ENCODE peak calls at places on chromosomes 3 and 15, in six cellular contexts. F, A, Y, R, H and I are unnamed samples.

GRCh38 chr3:114668099-114668498 is 374.3 kb downstream of the TIGIT start:
- DNase-seq in R (no peak), F (no peak), Y (no peak), H (no peak), A (no peak), I (no peak)

GRCh38 chr3:171646357-171647133 is 163.7 kb downstream of the PLD1 start:
- DNase-seq in A (no peak), F (no peak), Y (no peak), R (peak), H (no peak), I (no peak)

GRCh38 chr3:196531418-196531817 is 16.3 kb upstream of the SMCO1 start:
- DNase-seq in R (no peak), Y (no peak), F (no peak), A (no peak), H (no peak), I (no peak)

GRCh38 chr15:70362911-70363310 is 265.2 kb upstream of the TLE3 start:
- DNase-seq in F (peak), Y (no peak), R (peak), H (no peak), A (peak), I (no peak)

GRCh38 chr3:186220886-186221285 is 112.0 kb upstream of the ETV5 start:
- DNase-seq in H (no peak), Y (no peak), R (no peak), A (no peak), F (no peak), I (peak)

GRCh38 chr15:76533995-76534394 is 197.4 kb downstream of the ISL2 start:
- DNase-seq in H (no peak), R (no peak), A (no peak), F (no peak), Y (no peak), I (no peak)

GRCh38 chr3:64048631-64049061 is 25.4 kb upstream of the PSMD6 start:
- DNase-seq in A (no peak), H (no peak), R (no peak), Y (no peak), F (no peak), I (no peak)

GRCh38 chr3:128618398-128618726 is 32.3 kb downstream of the RPN1 start:
- DNase-seq in H (no peak), R (no peak), F (no peak), A (no peak), Y (no peak), I (no peak)

GRCh38 chr15:84552896-84553295 is 47.9 kb upstream of the ZSCAN2 start:
- DNase-seq in H (no peak), F (no peak), Y (no peak), R (no peak), A (no peak), I (no peak)

GRCh38 chr15:73001840-73002239 is 50.4 kb upstream of the NEO1 start:
- DNase-seq in A (no peak), Y (peak), H (no peak), F (no peak), R (no peak), I (no peak)

GRCh38 chr3:63364909-63365308 is 86.8 kb downstream of the SYNPR start:
- DNase-seq in H (no peak), F (no peak), A (no peak), Y (no peak), R (no peak), I (no peak)

GRCh38 chr15:81106560-81106959 is 27.5 kb upstream of the CFAP161 start:
- DNase-seq in H (no peak), A (no peak), Y (peak), F (peak), R (peak), I (peak)

GRCh38 chr3:142226474-142226873 is 1.1 kb upstream of the GK5 start:
- DNase-seq in R (peak), F (no peak), Y (no peak), H (no peak), A (no peak), I (no peak)

GRCh38 chr3:76661527-76662250 is 378.2 kb upstream of the ROBO2 start:
- DNase-seq in R (no peak), H (no peak), A (no peak), Y (no peak), F (no peak), I (no peak)

GRCh38 chr15:38398134-38398533 is 55.8 kb upstream of the FAM98B start:
- DNase-seq in F (no peak), Y (no peak), A (no peak), H (no peak), R (no peak), I (peak)

GRCh38 chr15:28955686-28956421 is 70.1 kb downstream of the APBA2 start:
- DNase-seq in Y (peak), R (no peak), F (no peak), H (no peak), A (no peak), I (no peak)

GRCh38 chr3:179276001-179276400 is 25.1 kb upstream of the KCNMB3 start:
- DNase-seq in H (no peak), R (peak), F (no peak), Y (peak), A (no peak), I (no peak)

GRCh38 chr3:41259449-41260062 is 60.3 kb downstream of the CTNNB1 start:
- DNase-seq in H (no peak), F (no peak), R (no peak), A (no peak), Y (no peak), I (no peak)

GRCh38 chr3:9970020-9970652 is 16.5 kb downstream of the EMC3 start:
- DNase-seq in A (no peak), H (no peak), F (no peak), R (no peak), Y (no peak), I (no peak)

GRCh38 chr3:17894434-17895060 is 152.1 kb upstream of the TBC1D5 start:
- DNase-seq in Y (no peak), R (no peak), H (no peak), A (no peak), F (peak), I (no peak)

GRCh38 chr3:114861666-114862065 is 285.4 kb downstream of the ZBTB20 start:
- DNase-seq in F (no peak), H (no peak), A (no peak), R (no peak), Y (no peak), I (no peak)

GRCh38 chr3:19396726-19397125 is 248.4 kb downstream of the KCNH8 start:
- DNase-seq in A (no peak), F (no peak), H (no peak), Y (no peak), R (no peak), I (no peak)

GRCh38 chr3:152281032-152281713 is 12.4 kb downstream of the MBNL1 start:
- DNase-seq in F (no peak), Y (no peak), H (no peak), A (no peak), R (no peak), I (no peak)

GRCh38 chr15:61621146-61621545 is 392.0 kb upstream of the RORA start:
- DNase-seq in R (peak), Y (no peak), F (no peak), H (peak), A (no peak), I (no peak)

GRCh38 chr3:47377186-47377585 is 3.6 kb upstream of the PTPN23 start:
- DNase-seq in H (no peak), R (no peak), A (no peak), F (no peak), Y (no peak), I (no peak)

GRCh38 chr3:5188419-5189405 is 1.2 kb downstream of the EDEM1 start:
- DNase-seq in H (no peak), F (peak), R (peak), Y (no peak), A (no peak), I (no peak)

GRCh38 chr3:126870608-126871210 is 112.2 kb upstream of the PLXNA1 start:
- DNase-seq in R (no peak), H (no peak), Y (no peak), A (no peak), F (no peak), I (no peak)

DNA sequence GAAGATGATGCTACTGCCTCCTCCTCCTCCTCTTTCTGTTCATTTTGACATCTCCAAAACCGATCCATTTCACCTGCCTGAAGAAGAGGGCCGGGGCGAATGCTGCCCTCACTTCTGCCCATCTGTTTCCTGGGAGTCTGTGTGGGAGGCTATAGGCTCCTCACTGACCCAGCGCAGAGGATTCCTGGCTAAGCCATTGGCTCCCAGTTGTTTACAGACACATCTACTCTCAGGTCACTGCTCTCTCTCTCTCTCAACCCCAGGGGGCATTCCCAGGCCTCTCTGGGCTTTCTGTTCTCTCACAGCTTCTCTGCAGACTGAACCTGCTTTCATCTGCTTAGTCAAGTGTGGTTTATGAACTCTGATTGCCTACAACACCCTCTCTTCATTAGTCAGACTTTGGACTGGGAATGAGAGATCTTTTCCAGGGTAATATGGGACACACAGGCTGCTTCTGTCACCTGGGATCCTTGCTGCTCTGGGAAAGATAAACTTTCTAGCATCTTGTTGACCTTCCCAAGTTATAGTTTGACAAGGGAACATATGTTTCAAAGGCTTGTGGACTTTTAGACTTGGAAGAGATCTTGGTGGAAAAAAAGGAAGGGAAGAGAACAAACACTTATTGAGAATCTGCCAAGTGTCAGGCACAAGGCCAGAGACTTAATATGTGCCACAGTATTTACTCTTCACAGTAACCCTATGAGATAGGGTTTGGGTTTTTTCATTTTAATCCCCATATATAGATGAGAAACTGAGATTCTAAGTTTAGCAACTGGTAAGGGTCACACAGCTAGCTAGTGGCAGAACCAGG is 30.2 kb upstream of the USP3 start:
- DNase-seq in F (peak), Y (no peak), A (no peak), R (no peak), H (no peak), I (no peak)
- TF ChIP-seq EP300 in F (no peak), Y (no peak), A (no peak), R (no peak), H (no peak), I (no peak)

GRCh38 chr3:104279617-104280016 is 1087.1 kb upstream of the ALCAM start:
- DNase-seq in F (no peak), Y (no peak), R (no peak), A (no peak), H (no peak), I (no peak)
- TF ChIP-seq EP300 in F (no peak), Y (no peak), R (no peak), A (no peak), H (no peak), I (no peak)

GRCh38 chr3:130960139-130960779 is 66.4 kb downstream of the ASTE1 start:
- DNase-seq in R (no peak), Y (no peak), H (no peak), A (no peak), F (no peak), I (no peak)
- TF ChIP-seq EP300 in R (no peak), Y (no peak), H (no peak), A (no peak), F (no peak), I (no peak)

DNA sequence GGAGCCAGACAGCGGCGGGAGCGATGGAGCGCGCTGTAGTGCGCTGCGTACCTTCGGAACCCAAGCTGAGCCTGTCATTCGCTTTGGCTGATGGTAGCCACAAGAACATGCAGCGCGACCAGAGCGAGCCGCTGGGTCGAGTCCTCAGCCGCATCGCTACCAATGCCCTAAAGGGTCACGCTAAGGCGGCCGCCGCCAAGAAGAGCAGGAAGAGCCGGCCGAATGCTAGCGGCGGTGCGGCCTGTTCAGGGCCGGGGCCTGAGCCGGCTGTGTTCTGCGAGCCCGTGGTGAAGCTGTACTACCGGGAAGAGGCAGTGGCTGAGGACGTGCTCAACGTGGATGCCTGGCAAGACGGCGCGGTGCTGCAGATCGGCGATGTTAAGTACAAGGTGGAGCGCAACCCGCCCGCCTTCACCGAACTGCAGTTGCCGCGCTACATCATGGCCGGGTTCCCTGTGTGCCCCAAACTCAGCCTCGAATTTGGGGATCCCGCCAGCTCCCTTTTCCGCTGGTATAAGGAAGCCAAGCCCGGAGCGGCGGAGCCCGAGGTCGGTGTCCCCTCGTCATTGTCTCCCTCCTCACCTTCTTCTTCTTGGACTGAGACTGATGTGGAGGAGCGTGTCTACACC is 499 bp downstream of the PDE12 start:
- DNase-seq in R (peak), Y (no peak), F (peak), H (no peak), A (peak), I (no peak)
- TF ChIP-seq EP300 in R (no peak), Y (no peak), F (no peak), H (no peak), A (no peak), I (no peak)

GRCh38 chr3:122618614-122619013 is 41.2 kb downstream of the PARP15 start:
- DNase-seq in Y (no peak), H (no peak), A (no peak), F (no peak), R (no peak), I (no peak)

GRCh38 chr3:122612706-122613105 is 35.3 kb downstream of the PARP15 start:
- DNase-seq in R (no peak), F (no peak), Y (no peak), A (no peak), H (no peak), I (no peak)

GRCh38 chr3:122619040-122619439 is 41.6 kb downstream of the PARP15 start:
- DNase-seq in R (no peak), Y (no peak), A (no peak), F (no peak), H (no peak), I (no peak)

GRCh38 chr3:122620399-122620798 is 42.9 kb downstream of the PARP15 start:
- DNase-seq in F (no peak), R (no peak), A (no peak), Y (no peak), H (no peak), I (no peak)

GRCh38 chr3:122615303-122615702 is 37.9 kb downstream of the PARP15 start:
- DNase-seq in H (no peak), A (no peak), F (no peak), Y (no peak), R (no peak), I (no peak)
- TF ChIP-seq EP300 in H (no peak), A (no peak), F (no peak), Y (no peak), R (no peak), I (no peak)

GRCh38 chr15:101438482-101439284 is 50.8 kb downstream of the PCSK6 start:
- DNase-seq in H (no peak), Y (no peak), A (no peak), F (peak), R (no peak), I (no peak)
- TF ChIP-seq EP300 in H (no peak), Y (no peak), A (no peak), F (no peak), R (no peak), I (no peak)

GRCh38 chr3:52774066-52774713 is 3.2 kb upstream of the ITIH1 start:
- DNase-seq in A (no peak), R (no peak), H (no peak), Y (no peak), F (no peak), I (peak)

GRCh38 chr3:52775877-52776276 is 1.5 kb upstream of the ITIH1 start:
- DNase-seq in H (no peak), A (no peak), Y (no peak), R (no peak), F (peak), I (peak)

GRCh38 chr3:52773361-52774065 is 2.8 kb upstream of the NEK4 start:
- DNase-seq in Y (peak), F (no peak), A (no peak), H (no peak), R (no peak), I (no peak)

GRCh38 chr3:52777127-52777958 is at the start of gene ITIH1:
- DNase-seq in F (peak), H (no peak), A (peak), R (no peak), Y (peak), I (no peak)

DNA sequence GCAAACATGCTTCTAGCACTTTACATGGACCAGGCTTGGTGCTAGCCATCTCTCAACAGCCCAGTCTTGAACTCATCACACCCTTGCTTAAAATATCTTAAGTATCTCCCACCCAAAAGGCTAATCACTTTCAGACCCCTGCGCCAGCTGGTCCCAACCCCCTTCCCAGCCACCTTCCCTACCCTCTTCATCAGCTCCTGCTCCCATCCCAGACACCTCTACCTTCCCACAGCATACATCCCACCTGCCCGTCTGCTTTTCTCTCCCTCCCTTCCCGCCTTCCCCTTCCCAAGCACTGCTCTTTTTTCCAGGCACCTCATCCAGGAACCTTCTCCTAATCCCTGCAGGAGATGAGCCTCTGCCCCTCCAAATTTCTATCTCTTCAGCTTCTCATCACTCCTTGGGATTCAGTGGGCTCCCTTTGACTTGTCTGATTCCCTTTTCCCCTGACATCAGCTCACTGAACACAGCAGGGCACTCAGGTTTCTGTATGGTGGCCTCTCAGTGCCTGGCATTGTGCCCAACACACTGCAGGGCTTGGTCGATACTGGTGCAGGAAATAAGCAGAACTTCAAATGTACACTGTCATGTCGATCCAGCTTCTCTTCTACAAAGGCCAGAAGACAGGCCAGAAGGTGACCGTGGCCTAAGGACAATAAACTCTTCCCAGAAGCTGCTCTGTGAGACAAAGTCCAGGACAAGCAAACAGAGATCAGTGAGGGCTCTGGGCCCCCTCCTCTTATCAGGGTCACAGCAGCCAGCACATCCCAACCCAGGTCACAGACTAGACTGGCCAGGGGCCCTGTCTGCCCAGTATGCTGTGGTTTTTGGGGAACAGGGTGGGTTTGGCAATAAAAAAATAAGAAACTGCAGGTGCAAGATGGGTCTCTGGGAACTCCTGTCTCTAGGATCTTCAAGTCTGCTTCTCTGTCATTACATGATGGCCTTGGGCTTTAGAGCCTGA is 2.2 kb upstream of the ITIH1 start:
- DNase-seq in F (peak), A (peak), R (no peak), Y (peak), H (no peak), I (peak)
- TF ChIP-seq EP300 in F (no peak), A (no peak), R (no peak), Y (no peak), H (no peak), I (no peak)